ENCODE peak calls at places on chromosomes 5 and 9, in six cellular contexts. I is A549, G is uterus, V is body of pancreas, J is mucosa of descending colon, Q is SJSA1. B is an unnamed sample.

GRCh38 chr5:179060116-179061008 is at the start of gene ZNF354C:
- DNase-seq in Q (no peak), G (peak; percentile 86), I (peak; percentile 84), J (peak; percentile 88), V (peak; percentile 85), B (peak; percentile 91)

GRCh38 chr5:95892784-95893354 is 68.8 kb downstream of the ELL2 start:
- DNase-seq in Q (no peak), I (peak; percentile 49), J (no peak), V (peak; percentile 55), G (no peak), B (peak; percentile 72)

GRCh38 chr5:157186309-157187045 is 5.8 kb downstream of the ITK start:
- DNase-seq in Q (no peak), I (no peak), G (no peak), J (no peak), V (no peak), B (no peak)

GRCh38 chr9:94623253-94623652 is 16.1 kb downstream of the FBP1 start:
- DNase-seq in I (peak; percentile 66), Q (peak; percentile 16), G (no peak), J (peak; percentile 69), V (peak; percentile 69), B (peak; percentile 68)

GRCh38 chr5:111509119-111509518 is 3.2 kb downstream of the STARD4 start:
- DNase-seq in G (no peak), I (no peak), V (no peak), J (no peak), Q (no peak), B (no peak)

GRCh38 chr9:131398204-131398603 is 4.3 kb downstream of the PRRC2B start:
- DNase-seq in Q (no peak), I (no peak), V (peak; percentile 41), G (no peak), J (peak; percentile 64), B (no peak)

GRCh38 chr9:109110326-109111014 is 9.3 kb downstream of the TMEM245 start:
- DNase-seq in V (no peak), Q (peak; percentile 90), J (no peak), I (peak; percentile 62), G (no peak), B (no peak)

GRCh38 chr5:34007116-34007674 is 655 bp downstream of the AMACR start:
- DNase-seq in J (no peak), Q (no peak), I (no peak), V (peak; percentile 11), G (no peak), B (no peak)

GRCh38 chr9:112753725-112754124 is 3.2 kb downstream of the SNX30 start:
- DNase-seq in G (peak; percentile 40), I (no peak), Q (peak; percentile 53), V (no peak), J (no peak), B (no peak)

GRCh38 chr9:126781717-126782388 is 23.0 kb upstream of the ZBTB43 start:
- DNase-seq in V (peak; percentile 83), J (peak; percentile 75), I (peak; percentile 78), Q (peak; percentile 72), G (peak; percentile 65), B (peak; percentile 91)

GRCh38 chr9:107665057-107665456 is 175.5 kb upstream of the KLF4 start:
- DNase-seq in I (no peak), J (no peak), G (no peak), Q (no peak), V (no peak), B (no peak)

GRCh38 chr5:56105511-56106372 is 111.0 kb upstream of the IL6ST start:
- DNase-seq in J (no peak), I (no peak), G (no peak), Q (no peak), V (no peak), B (no peak)

DNA sequence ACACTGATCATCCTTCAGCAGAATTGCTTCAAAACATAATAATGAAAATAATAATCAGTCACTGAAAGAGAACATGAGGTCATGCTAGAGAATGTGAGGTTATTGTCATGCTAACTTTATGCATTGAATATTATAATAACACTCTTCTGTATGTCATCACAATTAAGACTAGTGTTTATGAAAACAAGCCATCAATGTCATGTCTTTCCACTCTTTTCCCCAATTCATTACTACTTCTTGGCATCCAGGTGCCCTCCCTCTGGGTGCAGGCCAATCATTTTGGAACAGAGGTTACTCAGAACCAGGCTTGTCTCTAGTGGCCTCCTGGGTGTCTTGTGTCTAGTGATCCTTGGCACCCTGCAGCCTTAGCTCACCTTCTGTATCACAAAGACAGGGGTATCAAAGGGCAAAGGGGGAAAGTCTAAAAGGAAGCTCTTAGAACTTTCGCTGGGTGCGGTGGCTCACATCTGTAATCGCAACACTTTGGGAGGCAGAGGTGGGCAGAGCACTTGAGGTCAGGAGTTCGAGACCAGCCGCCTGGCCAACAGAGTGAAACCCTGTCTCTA is 217.6 kb upstream of the PIK3R1 start:
- DNase-seq in V (no peak), J (no peak), I (no peak), G (no peak), Q (no peak), B (no peak)
- H3K4me3 ChIP-seq in V (no peak overlapping the region), J (no peak overlapping the region), I (no peak overlapping the region), G (no peak overlapping the region), Q (no peak overlapping the region), B (no peak overlapping the region)

DNA sequence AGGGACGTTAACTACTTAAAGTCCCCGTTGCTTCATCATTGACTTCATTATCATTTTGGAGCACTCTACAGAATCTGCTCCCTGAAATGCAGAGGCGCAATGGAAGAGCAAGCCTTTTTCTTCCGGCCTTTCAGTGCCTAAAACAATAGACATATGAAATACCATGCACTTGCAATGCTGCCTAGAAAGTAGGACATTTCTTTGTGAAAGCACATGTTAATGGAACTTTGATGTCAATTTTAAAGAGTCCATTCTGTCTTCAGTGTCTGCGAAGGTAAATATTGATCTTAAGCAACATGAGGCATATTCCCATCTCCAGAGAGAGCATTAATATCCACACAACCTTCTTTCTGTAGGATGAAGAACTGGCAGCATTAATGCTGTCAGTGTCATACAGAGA is 36.4 kb downstream of the ITGA2 start:
- DNase-seq in G (no peak), Q (no peak), I (no peak), V (no peak), J (no peak), B (no peak)
- H3K4me1 ChIP-seq in G (no peaks in the 10 kb centered on the region), Q (peaks cover 66% of the 10 kb centered on the region), I (peaks cover 67% of the 10 kb centered on the region), V (peaks cover 8% of the 10 kb centered on the region), J (no peaks in the 10 kb centered on the region), B (no peaks in the 10 kb centered on the region)

GRCh38 chr9:133429216-133429613 is 7.0 kb downstream of the ADAMTS13 start:
- DNase-seq in G (no peak), Q (no peak), V (no peak), I (no peak), J (no peak), B (no peak)

GRCh38 chr9:133429641-133430161 is 7.5 kb downstream of the ADAMTS13 start:
- DNase-seq in J (no peak), V (peak; percentile 28), G (no peak), Q (no peak), I (peak; percentile 60), B (no peak)

GRCh38 chr9:133427658-133428348 is 5.6 kb downstream of the ADAMTS13 start:
- DNase-seq in G (no peak), I (no peak), Q (no peak), V (no peak), J (no peak), B (no peak)

GRCh38 chr9:133430244-133430643 is 8.1 kb downstream of the ADAMTS13 start:
- DNase-seq in J (no peak), V (no peak), I (no peak), G (no peak), Q (no peak), B (no peak)

GRCh38 chr9:133428579-133429215 is 6.5 kb downstream of the ADAMTS13 start:
- DNase-seq in J (no peak), G (no peak), V (peak; percentile 36), I (peak; percentile 46), Q (no peak), B (no peak)
- H3K4me3 ChIP-seq in J (no peak overlapping the region), G (no peak overlapping the region), V (no peak overlapping the region), I (peak overlapping the region; percentile 46), Q (no peak overlapping the region), B (no peak overlapping the region)

DNA sequence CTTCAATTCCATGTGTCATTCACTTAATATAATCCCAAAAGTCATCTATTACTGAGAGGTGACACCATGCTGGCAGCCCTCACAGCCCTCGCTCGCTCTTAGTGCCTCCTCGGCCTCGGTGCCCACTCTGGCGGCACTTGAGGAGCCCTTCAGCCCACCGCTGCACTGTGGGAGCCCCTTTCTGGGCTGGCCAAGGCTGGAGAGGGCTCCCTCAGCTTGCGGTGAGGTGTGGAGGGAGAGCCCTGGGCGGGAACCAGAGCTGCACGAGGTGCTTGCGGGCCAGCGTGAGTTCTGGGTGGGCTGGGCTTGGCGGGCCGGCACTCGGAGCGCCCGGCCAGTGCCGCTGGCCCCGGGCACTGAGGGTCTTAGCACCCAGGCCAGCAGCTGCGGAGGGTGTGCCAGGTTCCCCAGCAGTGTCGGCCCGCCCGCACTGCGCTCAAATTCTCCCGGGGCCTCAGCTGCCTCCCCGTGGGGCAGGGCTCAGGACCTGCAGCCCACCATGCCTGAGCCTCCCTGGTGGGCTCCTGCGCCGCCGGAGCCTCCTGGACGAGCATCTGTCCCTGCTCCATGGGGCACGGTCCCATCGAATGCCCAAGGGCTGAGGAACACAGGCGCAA is 374.1 kb downstream of the ELAVL2 start:
- DNase-seq in V (no peak), Q (no peak), I (no peak), G (no peak), J (no peak), B (no peak)
- H3K4me1 ChIP-seq in V (no peaks in the 10 kb centered on the region), Q (no peaks in the 10 kb centered on the region), I (no peaks in the 10 kb centered on the region), G (no peaks in the 10 kb centered on the region), J (no peaks in the 10 kb centered on the region), B (no peaks in the 10 kb centered on the region)

GRCh38 chr5:1875843-1876671 is 6.7 kb downstream of the IRX4 start:
- DNase-seq in G (no peak), I (no peak), J (no peak), V (no peak), Q (no peak), B (no peak)

GRCh38 chr5:1874348-1874747 is 8.4 kb downstream of the IRX4 start:
- DNase-seq in Q (no peak), G (no peak), J (no peak), I (no peak), V (no peak), B (no peak)

GRCh38 chr5:1873242-1873959 is 9.3 kb downstream of the IRX4 start:
- DNase-seq in Q (no peak), V (peak; percentile 22), J (no peak), G (no peak), I (no peak), B (no peak)

GRCh38 chr5:1875481-1875842 is 7.3 kb downstream of the IRX4 start:
- DNase-seq in Q (no peak), I (no peak), J (no peak), V (no peak), G (no peak), B (no peak)

GRCh38 chr5:1874820-1875219 is 7.9 kb downstream of the IRX4 start:
- DNase-seq in V (no peak), Q (no peak), G (no peak), J (no peak), I (no peak), B (peak; percentile 59)
- H3K4me3 ChIP-seq in V (no peak overlapping the region), Q (no peak overlapping the region), G (no peak overlapping the region), J (no peak overlapping the region), I (no peak overlapping the region), B (no peak overlapping the region)